ENCODE peak calls at places on chromosome 7, in five cellular contexts. L is dorsolateral prefrontal cortex, H is aorta, I is MM.1S, U is SJSA1. F is an unnamed sample. For H3K27me3, the result is how much of the 10 kb centered on the place peaks cover.

GRCh38 chr7:125670926-125671572 is 741.4 kb upstream of the POT1 start:
- DNase-seq in L (no peak), H (no peak), I (peak), U (peak), F (no peak)

GRCh38 chr7:82810558-82811259 is 352.0 kb downstream of the PCLO start:
- DNase-seq in L (no peak), H (no peak), I (peak), U (peak), F (peak)

GRCh38 chr7:157652161-157652953 is 315.6 kb downstream of the DNAJB6 start:
- DNase-seq in L (no peak), H (no peak), I (no peak), U (no peak), F (no peak)

GRCh38 chr7:3696113-3696512 is 395.1 kb downstream of the SDK1 start:
- DNase-seq in L (no peak), H (no peak), I (no peak), U (no peak), F (no peak)

GRCh38 chr7:31327071-31327470 is 13.5 kb downstream of the NEUROD6 start:
- DNase-seq in L (no peak), H (no peak), I (no peak), U (peak), F (no peak)

GRCh38 chr7:45596665-45597095 is 22.5 kb downstream of the ADCY1 start:
- DNase-seq in L (no peak), H (no peak), I (no peak), U (no peak), F (no peak)

GRCh38 chr7:156220078-156220605 is 407.9 kb upstream of the SHH start:
- DNase-seq in L (no peak), H (no peak), I (no peak), U (no peak), F (no peak)

GRCh38 chr7:68425377-68425776 is 1172.9 kb upstream of the AUTS2 start:
- DNase-seq in L (no peak), H (no peak), I (no peak), U (no peak), F (no peak)

GRCh38 chr7:131015131-131015954 is 281.3 kb upstream of the KLF14 start:
- DNase-seq in L (no peak), H (no peak), I (no peak), U (peak), F (no peak)

GRCh38 chr7:116633131-116633988 is 38.6 kb upstream of the MET start:
- DNase-seq in L (no peak), H (no peak), I (no peak), U (no peak), F (no peak)

GRCh38 chr7:46360811-46361210 is 439.7 kb upstream of the IGFBP3 start:
- DNase-seq in L (no peak), H (no peak), I (no peak), U (no peak), F (no peak)

DNA sequence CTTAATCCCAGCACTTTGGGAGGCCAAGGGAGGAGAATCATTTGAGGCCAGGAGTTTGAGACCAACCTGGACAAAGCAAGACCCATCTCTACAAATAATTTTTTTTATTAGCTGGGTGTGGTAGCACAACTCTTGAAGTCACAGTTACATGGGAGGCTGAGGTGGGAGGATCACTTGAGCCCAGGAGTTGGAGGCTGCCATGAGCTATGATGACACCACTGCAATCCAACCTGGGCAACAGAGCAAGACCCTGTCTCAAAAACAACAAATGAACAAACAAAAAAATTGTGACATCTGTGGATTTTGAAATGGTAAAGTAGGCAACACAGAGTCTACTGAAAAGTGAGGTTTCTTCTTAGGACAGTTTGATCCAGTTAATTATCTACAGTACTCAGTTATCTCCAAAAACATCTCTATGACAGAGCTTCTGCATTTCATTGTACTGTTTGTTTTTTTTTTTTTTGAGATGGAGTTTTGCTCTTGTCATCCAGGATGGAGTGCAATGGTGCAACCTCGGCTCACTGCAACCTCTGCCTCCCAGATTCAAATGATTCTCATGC is 3.3 kb upstream of the ANKRD61 start:
- DNase-seq in L (no peak), H (no peak), I (no peak), U (no peak), F (no peak)
- H3K27ac ChIP-seq in L (no peak), H (no peak), I (no peak), U (no peak), F (no peak)

DNA sequence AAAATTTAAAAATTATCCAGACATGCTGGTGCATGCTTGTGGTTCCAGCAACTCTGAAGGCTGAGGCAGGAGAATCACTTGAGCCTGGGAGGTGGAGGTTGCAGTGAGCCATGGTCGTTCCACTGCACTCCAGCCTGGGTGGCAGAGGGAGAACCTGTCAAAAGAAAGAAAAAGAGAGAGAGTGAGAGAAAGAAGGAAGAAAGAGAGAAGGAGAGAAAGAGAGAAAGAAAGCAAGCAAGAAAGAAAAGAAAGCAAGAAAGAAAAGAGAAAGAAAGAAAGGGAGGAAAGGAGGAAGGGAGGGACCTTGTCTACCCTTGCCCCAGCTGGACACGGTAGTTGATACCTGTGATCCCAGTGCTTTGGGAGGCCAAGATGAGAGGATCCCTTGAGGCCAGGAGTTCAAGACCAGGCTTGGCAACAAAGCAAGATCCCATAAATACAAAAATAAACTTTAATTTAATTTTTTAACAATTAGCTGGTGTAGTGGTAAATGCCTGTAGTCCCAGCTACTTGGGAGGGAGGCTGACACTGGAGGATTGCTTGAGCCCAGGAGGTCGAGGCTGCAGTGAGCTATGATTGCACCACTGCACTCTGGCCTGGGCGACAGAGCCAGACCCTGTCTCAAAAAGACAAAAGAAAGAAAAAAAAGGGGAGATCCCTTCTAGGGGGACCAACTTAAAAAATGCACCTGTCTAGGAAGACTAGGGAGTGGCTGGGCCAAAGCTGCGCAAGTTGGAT is 9.2 kb downstream of the NYAP1 start:
- DNase-seq in L (no peak), H (no peak), I (no peak), U (no peak), F (no peak)
- H3K4me3 ChIP-seq in L (peak), H (no peak), I (peak), U (no peak), F (peak)

DNA sequence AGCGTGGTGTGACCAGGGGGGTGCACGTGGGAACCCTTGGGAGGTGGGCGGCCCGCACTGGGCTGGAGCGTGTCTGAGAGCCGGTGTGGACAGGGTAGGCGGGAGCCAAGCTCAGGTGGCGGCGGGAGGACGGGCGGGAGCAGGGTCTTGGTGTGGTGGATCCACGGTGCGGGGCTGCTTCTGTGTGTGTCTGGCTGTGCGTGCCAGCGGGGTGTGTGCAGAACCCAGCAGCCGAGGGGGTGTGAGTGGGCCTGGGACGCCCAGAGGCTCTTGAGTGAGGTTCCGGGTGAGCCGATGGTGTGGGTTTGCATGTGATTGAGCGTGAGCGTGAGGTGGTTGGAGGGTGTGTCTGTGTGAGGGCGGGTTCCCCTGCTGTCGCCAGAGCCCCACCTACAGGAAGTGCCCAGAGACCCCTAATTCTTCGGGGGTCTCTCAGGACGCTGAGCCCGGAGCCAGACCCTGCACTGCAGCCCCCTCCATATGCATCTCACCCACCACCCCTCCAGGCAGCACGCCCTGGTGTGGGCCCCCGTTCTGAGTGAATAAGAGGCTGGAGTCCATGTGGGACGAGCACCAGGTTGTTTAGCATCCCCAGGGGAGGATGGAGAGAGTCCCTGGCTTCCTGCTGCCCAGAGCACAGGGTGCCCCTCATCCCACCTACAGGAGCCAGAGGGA is 78.1 kb downstream of the ELFN1 start:
- DNase-seq in L (no peak), H (peak), I (no peak), U (no peak), F (no peak)
- H3K27me3 ChIP-seq in L (under half), H (under half), I (half or more), U (under half), F (under half)

GRCh38 chr7:36526720-36527548 is 137.3 kb downstream of the ANLN start:
- DNase-seq in L (no peak), H (no peak), I (peak), U (peak), F (peak)
- H3K27ac ChIP-seq in L (no peak), H (no peak), I (no peak), U (peak), F (peak)

DNA sequence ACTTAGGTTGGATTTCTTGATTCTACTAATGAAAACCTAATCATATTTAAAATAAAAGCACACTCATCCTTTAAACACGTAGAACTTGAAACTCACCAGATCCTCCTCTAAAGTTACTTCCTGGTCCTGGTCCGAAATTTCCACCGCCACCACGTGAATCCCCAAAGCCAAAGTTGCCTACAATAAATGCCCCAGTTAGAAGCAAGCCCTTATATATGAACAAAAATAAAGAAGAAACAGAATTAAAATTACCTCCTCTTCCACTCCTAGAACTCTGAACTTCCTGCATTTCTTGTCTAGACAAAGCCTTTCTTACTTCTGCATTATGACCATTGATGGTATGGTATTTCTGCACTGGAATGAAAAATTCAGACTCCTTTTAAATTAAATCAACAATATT is 4.2 kb downstream of the HNRNPA2B1 start:
- DNase-seq in L (no peak), H (no peak), I (no peak), U (no peak), F (no peak)
- H3K4me3 ChIP-seq in L (peak), H (no peak), I (peak), U (no peak), F (peak)

F was measured in AG04450.